ENCODE peak calls at places on chromosomes 7 and 10, in ten cellular contexts. C is SW 1271, W is GM23248, O is GM19239, A is LoVo, D is osteocyte, R is NCI-H1436, F is T-helper 9 cell, Y is NCI-H69, H is GOT3. V is an unnamed sample.

GRCh38 chr7:70042533-70042932 is 444.3 kb downstream of the AUTS2 start:
- DNase-seq in H (no peak), F (no peak), A (peak), R (no peak), W (peak), D (no peak), C (no peak), Y (peak), O (no peak), V (no peak)

GRCh38 chr10:121288011-121288410 is 310.2 kb downstream of the FGFR2 start:
- DNase-seq in R (no peak), A (no peak), O (no peak), H (no peak), Y (peak), D (no peak), W (no peak), F (no peak), C (no peak), V (no peak)

GRCh38 chr10:69446229-69446628 is 5.0 kb upstream of the TSPAN15 start:
- DNase-seq in R (no peak), A (no peak), W (peak), O (no peak), F (no peak), D (no peak), H (no peak), Y (no peak), C (no peak), V (no peak)

GRCh38 chr10:70212277-70212676 is 21.0 kb downstream of the PPA1 start:
- DNase-seq in O (no peak), C (no peak), A (no peak), R (no peak), F (no peak), Y (no peak), H (no peak), D (no peak), W (no peak), V (no peak)

GRCh38 chr10:11875499-11876281 is 52.5 kb downstream of the PROSER2 start:
- DNase-seq in F (no peak), W (peak), Y (no peak), D (no peak), R (no peak), O (no peak), C (peak), H (peak), A (peak), V (peak)

GRCh38 chr7:131040467-131040932 is 287.2 kb upstream of the MKLN1 start:
- DNase-seq in H (no peak), R (peak), A (peak), D (no peak), C (no peak), W (peak), O (peak), F (no peak), Y (peak), V (peak)

GRCh38 chr10:43134126-43134905 is 3.9 kb upstream of the CSGALNACT2 start:
- DNase-seq in A (no peak), H (no peak), C (no peak), F (no peak), O (no peak), D (no peak), R (no peak), Y (no peak), W (no peak), V (no peak)

GRCh38 chr7:87926581-87927461 is 7.2 kb upstream of the ADAM22 start:
- DNase-seq in Y (peak), W (no peak), D (no peak), H (no peak), O (no peak), A (peak), C (no peak), F (no peak), R (peak), V (no peak)

GRCh38 chr7:99422625-99423024 is 13.9 kb downstream of the BUD31 start:
- DNase-seq in R (no peak), H (no peak), Y (peak), W (no peak), C (no peak), A (no peak), O (no peak), F (no peak), D (no peak), V (no peak)

GRCh38 chr10:124693801-124694416 is 50.3 kb downstream of the FAM53B start:
- DNase-seq in H (no peak), O (no peak), W (no peak), Y (peak), F (no peak), A (no peak), C (no peak), R (peak), D (no peak), V (no peak)

GRCh38 chr10:64503429-64503828 is 982.2 kb downstream of the REEP3 start:
- DNase-seq in C (no peak), A (no peak), D (no peak), Y (no peak), F (no peak), O (no peak), W (no peak), R (no peak), H (no peak), V (no peak)

GRCh38 chr10:24661374-24661773 is 62.3 kb downstream of the ARHGAP21 start:
- DNase-seq in A (no peak), W (no peak), O (no peak), R (no peak), H (no peak), C (no peak), D (no peak), Y (no peak), F (no peak), V (no peak)

GRCh38 chr7:155611808-155612447 is 32.5 kb upstream of the RBM33 start:
- DNase-seq in R (no peak), O (no peak), F (no peak), Y (no peak), C (no peak), W (no peak), H (no peak), D (no peak), A (no peak), V (no peak)

GRCh38 chr10:30182191-30183075 is 123.0 kb upstream of the JCAD start:
- DNase-seq in F (no peak), Y (no peak), D (no peak), O (no peak), C (no peak), H (peak), R (no peak), W (peak), A (peak), V (no peak)

GRCh38 chr7:135853499-135853898 is 104.9 kb upstream of the FAM180A start:
- DNase-seq in C (no peak), W (peak), F (no peak), A (peak), R (no peak), O (no peak), Y (no peak), D (no peak), H (no peak), V (no peak)

GRCh38 chr7:137169282-137169698 is 174.2 kb downstream of the PTN start:
- DNase-seq in C (no peak), Y (peak), D (no peak), H (peak), R (peak), F (no peak), O (no peak), A (peak), W (peak), V (no peak)

V was measured in thoracic aorta.